ENCODE peak calls at places on chromosomes 12 and 14, in four cellular contexts. Y, R, N and A are unnamed samples. For H3K4me1 and H3K9me3, the result is how much of the 10 kb centered on the place peaks cover.

GRCh38 chr14:56787530-56787929 is 22.7 kb downstream of the OTX2 start:
- DNase-seq in R (no peak), N (no peak), Y (no peak), A (no peak)

GRCh38 chr12:29616664-29617409 is 119.4 kb upstream of the OVCH1 start:
- DNase-seq in Y (no peak), R (no peak), N (no peak), A (no peak)

GRCh38 chr14:31717294-31718085 is 156.3 kb downstream of the NUBPL start:
- DNase-seq in Y (no peak), N (no peak), R (no peak), A (no peak)

GRCh38 chr12:117968826-117969659 is at the start of gene KSR2:
- DNase-seq in Y (peak), N (peak), R (peak), A (no peak)

GRCh38 chr12:110280784-110281548 is at the start of gene ATP2A2:
- DNase-seq in Y (peak), R (peak), N (peak), A (peak)

GRCh38 chr12:49582201-49582600 is 14.3 kb upstream of the MCRS1 start:
- DNase-seq in R (no peak), Y (no peak), N (no peak), A (no peak)

GRCh38 chr12:103495158-103495782 is 498 bp downstream of the C12orf42 start:
- DNase-seq in R (no peak), N (peak), Y (no peak), A (peak)

GRCh38 chr12:106767206-106767605 is 7.3 kb upstream of the RIC8B start:
- DNase-seq in R (no peak), Y (no peak), N (no peak), A (no peak)

GRCh38 chr12:124326899-124327298 is 32.0 kb downstream of the RFLNA start:
- DNase-seq in R (no peak), Y (no peak), N (no peak), A (no peak)

GRCh38 chr14:30607156-30607780 is 14.9 kb upstream of the SCFD1 start:
- DNase-seq in Y (peak), R (no peak), N (no peak), A (no peak)

GRCh38 chr14:74670726-74671125 is 42.2 kb downstream of the AREL1 start:
- DNase-seq in R (no peak), N (no peak), Y (peak), A (no peak)

GRCh38 chr12:131060011-131060703 is 106.5 kb downstream of the ADGRD1 start:
- DNase-seq in R (no peak), Y (no peak), N (no peak), A (no peak)

GRCh38 chr12:124629799-124630198 is 62.4 kb upstream of the NCOR2 start:
- DNase-seq in N (no peak), R (no peak), Y (no peak), A (no peak)

GRCh38 chr12:42921741-42922511 is 332.4 kb upstream of the PRICKLE1 start:
- DNase-seq in N (no peak), R (no peak), Y (no peak), A (no peak)

GRCh38 chr14:77882098-77882497 is 82.2 kb downstream of the ADCK1 start:
- DNase-seq in R (no peak), Y (no peak), N (no peak), A (no peak)

GRCh38 chr14:20986811-20987210 is 3.0 kb upstream of the METTL17 start:
- DNase-seq in R (peak), Y (peak), N (no peak), A (no peak)

GRCh38 chr12:27575099-27575779 is 51.2 kb downstream of the PPFIBP1 start:
- DNase-seq in Y (peak), R (no peak), N (no peak), A (no peak)

GRCh38 chr14:92185559-92185958 is 63.8 kb downstream of the CPSF2 start:
- DNase-seq in R (no peak), N (no peak), Y (no peak), A (no peak)

GRCh38 chr14:94079891-94080605 is 954 bp downstream of the DDX24 start:
- DNase-seq in N (peak), R (no peak), Y (no peak), A (no peak)

GRCh38 chr12:116628989-116629388 is 69.8 kb downstream of the MAP1LC3B2 start:
- DNase-seq in N (no peak), R (no peak), Y (no peak), A (no peak)

GRCh38 chr14:51917186-51917585 is 56.8 kb downstream of the GNG2 start:
- DNase-seq in R (no peak), N (no peak), Y (no peak), A (no peak)

GRCh38 chr12:49969027-49969426 is 3.7 kb upstream of the AQP6 start:
- DNase-seq in N (no peak), R (no peak), Y (no peak), A (peak)

GRCh38 chr14:62943202-62943601 is 102.1 kb downstream of the KCNH5 start:
- DNase-seq in R (no peak), Y (no peak), N (no peak), A (no peak)

GRCh38 chr14:103880986-103881926 is 33.9 kb upstream of the PPP1R13B start:
- DNase-seq in Y (no peak), N (no peak), R (no peak), A (no peak)

GRCh38 chr12:126760109-126760508 is 1506.9 kb upstream of the TMEM132C start:
- DNase-seq in N (no peak), Y (no peak), R (no peak), A (no peak)

GRCh38 chr12:120242971-120243699 is 22.4 kb downstream of the PXN start:
- DNase-seq in R (no peak), N (no peak), Y (no peak), A (no peak)

GRCh38 chr14:104585966-104586702 is 6.6 kb downstream of the C14orf180 start:
- DNase-seq in N (no peak), R (no peak), Y (no peak), A (peak)

GRCh38 chr14:32254952-32255679 is 52.0 kb upstream of the RNU6-8 start:
- DNase-seq in N (peak), Y (peak), R (peak), A (peak)

GRCh38 chr14:22200977-22201605 is 387.9 kb downstream of the DAD1 start:
- DNase-seq in Y (peak), N (peak), R (no peak), A (no peak)

GRCh38 chr14:96565811-96566210 is 63.6 kb downstream of the PAPOLA start:
- DNase-seq in Y (no peak), R (no peak), N (no peak), A (no peak)

GRCh38 chr12:63802012-63802608 is 22.4 kb downstream of the RXYLT1 start:
- DNase-seq in R (no peak), N (peak), Y (peak), A (no peak)

GRCh38 chr14:47442206-47442605 is 233.2 kb downstream of the MDGA2 start:
- DNase-seq in R (no peak), N (no peak), Y (no peak), A (no peak)

GRCh38 chr12:18556081-18556645 is 181.6 kb downstream of the PLCZ1 start:
- DNase-seq in Y (no peak), N (no peak), R (no peak), A (no peak)

DNA sequence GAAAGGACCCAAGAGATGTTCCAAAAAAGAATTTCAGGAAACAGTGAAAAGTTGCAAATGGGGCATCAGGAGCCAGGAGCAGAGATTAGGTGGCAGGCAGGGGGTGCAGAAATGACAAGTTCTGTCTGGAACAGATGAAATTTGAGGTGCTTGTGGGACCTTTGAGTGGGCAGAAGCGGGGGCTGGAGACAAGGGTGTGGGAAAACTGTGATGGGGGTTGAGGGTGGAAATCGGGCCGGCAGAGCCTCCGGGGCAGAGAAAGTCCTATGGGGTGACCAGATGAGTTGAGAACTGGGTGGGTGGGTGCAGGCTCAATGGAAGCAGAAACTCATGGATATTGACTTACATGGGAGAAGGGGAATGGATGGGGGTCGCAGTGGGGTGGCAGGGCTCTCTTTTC is 1.6 kb upstream of the NR4A1 start:
- DNase-seq in Y (no peak), R (no peak), N (no peak), A (no peak)
- H3K4me1 ChIP-seq in Y (under half), R (under half), N (under half), A (under half)

DNA sequence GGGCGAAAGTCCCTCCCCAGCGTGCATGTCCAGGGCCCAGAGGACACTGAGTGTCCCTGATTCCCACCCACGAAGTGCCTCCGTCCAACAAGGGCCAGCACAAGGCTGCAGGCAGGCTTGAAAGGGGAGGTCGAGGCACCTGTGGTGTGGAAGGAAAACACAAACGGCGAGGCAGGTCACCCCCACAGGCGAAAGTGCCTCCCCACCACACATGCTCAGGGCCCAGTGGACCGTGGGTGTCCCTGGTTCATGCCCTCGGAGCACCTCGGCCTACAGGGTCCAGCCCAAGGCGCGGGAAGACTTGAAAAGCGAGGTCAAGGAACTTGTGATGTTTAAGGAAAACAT is 370.4 kb downstream of the ALG10 start:
- DNase-seq in R (no peak), N (no peak), Y (no peak), A (peak)
- H3K9me3 ChIP-seq in R (half or more), N (under half), Y (under half), A (under half)

GRCh38 chr12:2360630-2361170 is 307.9 kb downstream of the CACNA1C start:
- DNase-seq in Y (no peak), N (no peak), R (no peak), A (no peak)
- H3K4me1 ChIP-seq in Y (under half), N (under half), R (under half), A (under half)

DNA sequence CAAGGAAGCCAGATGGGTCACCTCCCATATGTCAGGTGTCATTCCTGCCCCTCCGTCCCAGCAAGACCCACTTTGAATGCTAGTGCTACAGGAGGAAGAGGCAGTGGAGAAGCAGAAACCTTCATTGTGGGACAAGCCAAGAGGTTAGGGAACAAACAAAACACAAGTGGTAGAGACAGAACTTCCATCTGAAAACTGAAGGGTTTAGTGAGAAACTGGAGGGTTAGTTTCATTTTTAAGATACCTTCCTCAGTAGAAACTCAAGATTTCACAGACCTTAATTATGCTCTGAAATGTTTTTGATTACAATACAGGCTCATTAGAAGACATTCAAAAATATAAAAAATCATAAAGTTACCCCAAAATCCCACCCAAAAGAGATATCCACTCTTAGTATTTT is 24.3 kb downstream of the DMAC2L start:
- DNase-seq in R (no peak), Y (no peak), N (no peak), A (no peak)
- H3K9me3 ChIP-seq in R (under half), Y (under half), N (under half), A (under half)

GRCh38 chr12:121532503-121533390 is 48.1 kb downstream of the KDM2B start:
- DNase-seq in Y (no peak), R (no peak), N (no peak), A (no peak)

GRCh38 chr12:121533391-121534090 is 47.3 kb downstream of the KDM2B start:
- DNase-seq in Y (no peak), N (no peak), R (no peak), A (no peak)

GRCh38 chr12:121530600-121531355 is 50.0 kb downstream of the KDM2B start:
- DNase-seq in Y (no peak), R (peak), N (peak), A (peak)

GRCh38 chr12:121529184-121529583 is 51.6 kb downstream of the KDM2B start:
- DNase-seq in Y (no peak), R (no peak), N (no peak), A (no peak)

GRCh38 chr12:121531356-121531750 is 49.5 kb downstream of the KDM2B start:
- DNase-seq in N (peak), Y (no peak), R (no peak), A (no peak)
- H3K4me1 ChIP-seq in N (under half), Y (under half), R (under half), A (under half)

GRCh38 chr12:34605510-34605887 is 583.2 kb downstream of the ALG10 start:
- DNase-seq in R (no peak), Y (no peak), N (no peak), A (peak)

GRCh38 chr12:34604631-34605509 is 582.6 kb downstream of the ALG10 start:
- DNase-seq in R (no peak), N (no peak), Y (no peak), A (peak)

GRCh38 chr12:34606749-34607519 is 584.6 kb downstream of the ALG10 start:
- DNase-seq in R (no peak), Y (no peak), N (no peak), A (peak)

GRCh38 chr12:34607520-34608195 is 585.4 kb downstream of the ALG10 start:
- DNase-seq in Y (no peak), R (no peak), N (no peak), A (peak)

DNA sequence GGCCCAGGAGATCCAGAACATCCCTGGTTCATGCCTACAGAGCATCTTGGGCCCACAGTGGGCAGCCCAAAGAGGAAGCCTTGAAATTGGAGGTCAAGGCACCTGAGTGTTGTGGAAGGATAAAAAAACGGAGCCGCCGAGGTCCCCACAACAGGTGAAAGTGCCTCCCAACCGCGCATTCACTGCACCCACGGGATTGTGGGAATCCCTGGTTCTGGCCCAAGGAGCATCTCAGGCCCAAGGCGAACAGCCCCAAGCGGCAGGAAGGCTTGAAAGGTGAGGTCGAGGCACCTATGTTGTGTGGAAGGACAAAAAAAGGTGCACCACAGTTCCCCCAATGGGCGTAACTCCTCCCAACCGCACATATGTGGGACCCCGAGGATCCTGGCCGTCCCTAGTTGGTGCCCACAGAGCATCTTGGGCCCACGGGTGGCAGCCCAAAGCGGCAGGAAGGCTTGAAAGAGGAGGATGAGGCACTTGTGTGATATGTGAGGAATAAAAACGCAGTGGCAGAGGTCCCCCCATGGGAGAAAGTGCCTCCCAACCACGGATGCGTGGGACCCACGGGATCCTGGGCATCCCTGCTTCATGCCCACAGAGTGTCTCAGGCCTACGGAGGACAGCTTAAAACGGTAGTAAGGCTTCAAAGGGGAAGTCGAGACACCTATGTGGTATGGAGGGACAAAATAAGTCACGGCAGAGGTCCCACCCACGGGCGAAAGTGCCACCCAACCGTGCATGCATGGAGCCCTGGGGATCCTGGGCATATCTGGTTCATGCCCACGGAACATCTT is 583.9 kb downstream of the ALG10 start:
- DNase-seq in Y (no peak), N (no peak), R (no peak), A (peak)
- H3K9me3 ChIP-seq in Y (under half), N (under half), R (half or more), A (under half)

GRCh38 chr12:108312885-108313203 is 26.3 kb downstream of the CMKLR1 start:
- DNase-seq in R (peak), N (no peak), Y (no peak), A (peak)

GRCh38 chr12:108310489-108310888 is 28.6 kb downstream of the CMKLR1 start:
- DNase-seq in N (no peak), Y (no peak), R (no peak), A (no peak)

GRCh38 chr12:108313236-108313608 is 25.9 kb downstream of the CMKLR1 start:
- DNase-seq in N (no peak), Y (no peak), R (no peak), A (no peak)

GRCh38 chr12:108312073-108312884 is 26.8 kb downstream of the CMKLR1 start:
- DNase-seq in N (no peak), R (no peak), Y (no peak), A (no peak)

GRCh38 chr12:108311605-108312004 is 27.5 kb downstream of the CMKLR1 start:
- DNase-seq in Y (no peak), N (no peak), R (no peak), A (no peak)
- H3K4me1 ChIP-seq in Y (under half), N (under half), R (under half), A (under half)

GRCh38 chr12:65986047-65986446 is 144.5 kb downstream of the LLPH start:
- DNase-seq in Y (no peak), N (no peak), R (no peak), A (no peak)
- H3K9me3 ChIP-seq in Y (under half), N (under half), R (under half), A (under half)

GRCh38 chr14:50366589-50366988 is 30.1 kb downstream of the CDKL1 start:
- DNase-seq in Y (no peak), N (no peak), R (no peak), A (no peak)
- H3K4me1 ChIP-seq in Y (under half), N (under half), R (under half), A (under half)

GRCh38 chr12:86521870-86522269 is 265.7 kb upstream of the MGAT4C start:
- DNase-seq in R (no peak), Y (no peak), N (no peak), A (no peak)
- H3K9me3 ChIP-seq in R (under half), Y (under half), N (under half), A (under half)